ENCODE peak calls at places on chromosome 16, in six cellular contexts. L is heart right ventricle, A is tibial nerve, D is uterus, N is Peyer's patch, O is SK-N-SH. H is an unnamed sample.
A peak's percentile ranks its signal among the peaks of the same experiment; 100 is the strongest.

GRCh38 chr16:578870-579405 is 9.2 kb downstream of the PIGQ start:
- DNase-seq in L (peak; percentile 57), A (peak; percentile 43), D (peak; percentile 64), N (peak; percentile 90), O (peak; percentile 77), H (no peak)

GRCh38 chr16:13325396-13325795 is 424.0 kb downstream of the SHISA9 start:
- DNase-seq in L (no peak), A (no peak), D (no peak), N (no peak), O (no peak), H (no peak)

GRCh38 chr16:23302045-23302956 is at the start of gene SCNN1B:
- DNase-seq in L (no peak), A (no peak), D (no peak), N (peak; percentile 64), O (peak; percentile 71), H (no peak)

GRCh38 chr16:24853830-24854229 is 8.1 kb downstream of the SLC5A11 start:
- DNase-seq in L (no peak), A (no peak), D (peak; percentile 27), N (no peak), O (peak; percentile 75), H (no peak)

GRCh38 chr16:88681084-88681680 is 5.1 kb downstream of the SNAI3 start:
- DNase-seq in L (no peak), A (no peak), D (no peak), N (peak; percentile 80), O (peak; percentile 41), H (no peak)

GRCh38 chr16:6682142-6682811 is 650.4 kb upstream of the RBFOX1 start:
- DNase-seq in L (no peak), A (peak; percentile 9), D (no peak), N (peak; percentile 55), O (peak; percentile 53), H (no peak)

GRCh38 chr16:31127182-31127581 is 8.3 kb downstream of the PRSS8 start:
- DNase-seq in L (no peak), A (no peak), D (no peak), N (no peak), O (no peak), H (no peak)

GRCh38 chr16:29811896-29812665 is at the start of gene PRRT2:
- DNase-seq in L (peak; percentile 68), A (peak; percentile 49), D (peak; percentile 83), N (peak; percentile 61), O (peak; percentile 86), H (no peak)

GRCh38 chr16:81266680-81267095 is 28.2 kb downstream of the BCO1 start:
- DNase-seq in L (no peak), A (no peak), D (no peak), N (peak; percentile 72), O (no peak), H (no peak)

GRCh38 chr16:3950343-3951193 is 70.1 kb upstream of the CREBBP start:
- DNase-seq in L (peak; percentile 89), A (peak; percentile 93), D (peak; percentile 86), N (peak; percentile 58), O (no peak), H (no peak)

DNA sequence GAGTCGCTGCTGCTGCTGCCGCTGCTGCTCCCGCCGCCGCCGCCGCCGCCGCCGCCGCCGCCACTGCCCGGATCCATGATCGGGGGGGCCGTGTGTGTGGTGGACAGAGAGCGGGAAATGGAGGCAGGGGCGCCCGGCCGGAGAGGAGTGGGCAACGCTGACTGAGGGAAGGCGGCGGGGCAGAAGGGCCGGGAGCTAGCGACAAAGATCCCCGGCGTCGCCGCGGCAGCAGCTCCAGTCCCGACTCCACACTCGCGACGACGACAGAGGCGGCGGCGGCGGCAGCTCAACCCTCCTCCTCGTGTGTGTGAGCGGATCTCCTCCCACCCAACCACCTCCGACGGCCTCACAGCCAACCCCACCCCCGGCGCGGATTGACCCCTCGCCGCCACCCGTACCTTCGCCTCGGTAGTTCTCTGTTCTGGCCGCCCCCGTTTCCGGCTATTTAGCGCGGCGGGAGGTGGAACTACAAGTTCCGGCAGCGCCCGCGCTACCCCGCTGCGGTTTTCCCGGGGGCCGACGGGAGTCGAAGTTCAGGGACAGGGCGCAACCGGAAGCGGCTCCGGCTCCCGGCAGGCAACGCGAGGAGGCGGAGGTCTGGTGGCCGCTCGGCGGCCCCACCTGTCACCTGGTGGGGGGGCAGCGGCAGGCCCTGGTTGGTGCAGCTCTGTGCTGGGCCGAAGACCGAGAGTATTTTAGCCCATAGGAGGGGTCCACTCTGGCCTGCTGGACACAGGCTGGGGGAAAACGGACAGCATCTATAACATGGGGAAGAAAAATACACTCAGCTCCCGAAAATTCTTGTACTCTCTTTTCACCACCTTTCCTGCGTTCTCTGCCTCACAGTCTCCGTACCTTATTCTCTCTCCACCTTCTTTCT is at the start of gene GSPT1:
- DNase-seq in L (peak; percentile 100), A (peak; percentile 98), D (peak; percentile 99), N (peak; percentile 99), O (peak; percentile 97), H (peak; percentile 100)
- TF ChIP-seq CTCF in L (no peak), A (no peak), D (no peak), N (peak; percentile 12), O (peak; percentile 18), H (peak; percentile 20)

GRCh38 chr16:85473326-85473725 is 139.8 kb upstream of the GSE1 start:
- DNase-seq in L (no peak), A (no peak), D (no peak), N (no peak), O (no peak), H (no peak)
- TF ChIP-seq CTCF in L (no peak), A (no peak), D (no peak), N (no peak), O (no peak), H (no peak)

DNA sequence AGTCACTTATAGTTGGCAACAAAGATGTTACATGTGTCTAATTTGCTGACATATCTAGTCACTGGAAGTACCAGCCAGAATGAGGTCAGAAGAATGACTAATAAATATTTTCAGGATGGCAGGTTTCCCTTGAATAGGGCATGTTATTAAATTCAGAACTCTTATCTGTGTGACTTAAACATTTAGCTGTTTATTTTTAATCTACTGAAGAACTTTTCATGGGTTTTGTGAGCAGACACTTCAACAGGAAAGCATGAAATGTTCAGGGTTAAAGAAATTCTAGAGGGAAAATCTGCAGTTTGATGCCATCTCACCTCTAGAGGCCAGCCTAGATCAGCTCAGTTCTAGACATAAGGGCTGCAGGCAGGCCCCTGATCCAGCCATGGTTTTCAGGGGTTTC is 13.2 kb downstream of the JPT2 start:
- DNase-seq in L (no peak), A (no peak), D (no peak), N (no peak), O (no peak), H (no peak)
- TF ChIP-seq CTCF in L (peak; percentile 30), A (no peak), D (no peak), N (no peak), O (peak; percentile 45), H (no peak)

DNA sequence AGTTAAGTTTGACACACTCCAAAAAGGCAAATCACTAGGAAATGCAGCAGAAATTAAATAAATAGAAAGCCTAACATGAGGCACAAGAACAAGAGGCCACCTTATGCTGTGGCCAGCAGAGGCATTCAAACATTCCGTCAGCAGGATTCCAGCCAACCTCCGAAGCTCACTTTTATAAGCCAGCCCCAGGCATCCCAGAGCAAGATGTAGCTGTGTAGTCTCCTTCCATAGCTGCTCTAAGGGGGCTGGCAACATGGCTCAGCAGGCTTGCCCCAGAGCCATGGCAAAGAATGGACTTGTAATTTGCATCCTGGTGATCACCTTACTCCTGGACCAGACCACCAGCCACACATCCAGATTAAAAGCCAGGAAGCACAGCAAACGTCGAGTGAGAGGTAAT is at the start of gene CLEC3A:
- DNase-seq in L (no peak), A (no peak), D (no peak), N (no peak), O (no peak), H (no peak)
- TF ChIP-seq CTCF in L (no peak), A (no peak), D (no peak), N (no peak), O (no peak), H (no peak)

DNA sequence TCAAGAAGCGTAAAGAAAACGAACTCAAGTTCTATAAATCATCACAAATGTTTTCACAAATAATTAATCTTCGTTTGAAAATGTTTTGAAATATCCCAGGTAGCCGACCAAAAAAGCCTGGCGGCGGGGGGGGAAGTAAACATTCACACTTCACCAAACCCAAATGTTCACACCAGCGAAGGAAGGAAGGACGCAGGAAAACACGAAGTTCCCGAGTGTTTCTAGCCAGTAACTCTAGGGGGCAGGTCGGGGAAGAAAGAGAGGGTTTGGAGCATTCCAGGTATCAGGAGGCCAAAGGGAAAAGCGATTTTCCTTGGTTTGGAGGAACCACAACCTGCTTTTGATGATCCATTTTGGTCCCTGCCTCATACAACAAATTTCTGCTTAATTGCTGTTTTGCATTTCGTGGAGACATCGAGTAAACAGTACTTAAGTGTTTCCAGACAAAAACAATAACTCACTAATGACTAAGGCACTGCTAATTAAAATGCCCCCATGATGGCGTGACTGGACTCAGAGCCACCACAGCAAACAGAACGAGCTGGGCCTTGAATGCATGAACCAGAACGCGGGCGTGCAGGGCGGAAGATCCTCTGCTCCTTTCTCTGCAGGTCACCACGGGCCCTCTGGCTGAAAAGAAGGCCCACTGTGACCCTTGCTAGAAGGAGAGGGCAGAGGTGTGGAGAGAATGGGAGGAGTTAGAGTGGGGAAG is 16.6 kb downstream of the ZFHX3 start:
- DNase-seq in L (no peak), A (no peak), D (no peak), N (no peak), O (no peak), H (no peak)
- TF ChIP-seq CTCF in L (no peak), A (no peak), D (no peak), N (no peak), O (peak; percentile 26), H (peak; percentile 55)

H was measured in type B pancreatic cell.